ENCODE peak calls at places on chromosomes 2 and 18, in four cellular contexts. One of them, this sample, is unnamed. For H3K4me1, the result is how much of the 10 kb centered on the place peaks cover.

GRCh38 chr2:239720411-239721365 is 304.5 kb downstream of the NDUFA10 start:
- DNase-seq in HCT116: no peak
- DNase-seq in keratinocyte: no peak
- DNase-seq in PC-3: no peak
- DNase-seq in this sample: peak

GRCh38 chr18:4453712-4454547 is 1.2 kb downstream of the DLGAP1 start:
- DNase-seq in HCT116: no peak
- DNase-seq in keratinocyte: no peak
- DNase-seq in PC-3: no peak
- DNase-seq in this sample: no peak

GRCh38 chr2:226802573-226802972 is 3.0 kb upstream of the IRS1 start:
- DNase-seq in HCT116: peak
- DNase-seq in keratinocyte: no peak
- DNase-seq in PC-3: peak
- DNase-seq in this sample: peak

GRCh38 chr2:64837116-64837704 is 152.0 kb upstream of the SLC1A4 start:
- DNase-seq in HCT116: peak
- DNase-seq in keratinocyte: peak
- DNase-seq in PC-3: peak
- DNase-seq in this sample: peak

GRCh38 chr2:203280428-203281064 is 41.7 kb downstream of the CYP20A1 start:
- DNase-seq in HCT116: peak
- DNase-seq in keratinocyte: no peak
- DNase-seq in PC-3: no peak
- DNase-seq in this sample: peak

GRCh38 chr2:3666613-3666975 is 8.6 kb downstream of the ALLC start:
- DNase-seq in HCT116: no peak
- DNase-seq in keratinocyte: no peak
- DNase-seq in PC-3: no peak
- DNase-seq in this sample: no peak

GRCh38 chr2:101574622-101575021 is 99.7 kb upstream of the RFX8 start:
- DNase-seq in HCT116: no peak
- DNase-seq in keratinocyte: no peak
- DNase-seq in PC-3: peak
- DNase-seq in this sample: no peak

GRCh38 chr2:120731175-120731574 is 4.5 kb upstream of the GLI2 start:
- DNase-seq in HCT116: no peak
- DNase-seq in keratinocyte: no peak
- DNase-seq in PC-3: no peak
- DNase-seq in this sample: no peak

GRCh38 chr2:182901748-182902147 is 35.3 kb upstream of the FRZB start:
- DNase-seq in HCT116: no peak
- DNase-seq in keratinocyte: no peak
- DNase-seq in PC-3: no peak
- DNase-seq in this sample: no peak

GRCh38 chr2:215998636-215999035 is 14.7 kb downstream of the MREG start:
- DNase-seq in HCT116: no peak
- DNase-seq in keratinocyte: no peak
- DNase-seq in PC-3: peak
- DNase-seq in this sample: no peak

GRCh38 chr2:27211241-27211942 is 449 bp upstream of the ATRAID start:
- DNase-seq in HCT116: no peak
- DNase-seq in keratinocyte: peak
- DNase-seq in PC-3: no peak
- DNase-seq in this sample: peak

GRCh38 chr2:45173513-45173912 is 164.3 kb upstream of the SIX2 start:
- DNase-seq in HCT116: peak
- DNase-seq in keratinocyte: peak
- DNase-seq in PC-3: peak
- DNase-seq in this sample: peak

GRCh38 chr18:22113144-22113813 is 56.1 kb upstream of the GATA6 start:
- DNase-seq in HCT116: no peak
- DNase-seq in keratinocyte: no peak
- DNase-seq in PC-3: no peak
- DNase-seq in this sample: no peak

GRCh38 chr2:126790987-126791780 is 107.5 kb upstream of the TEX51 start:
- DNase-seq in HCT116: no peak
- DNase-seq in keratinocyte: no peak
- DNase-seq in PC-3: no peak
- DNase-seq in this sample: no peak

GRCh38 chr2:116716444-116716843 is 1098.0 kb upstream of the DDX18 start:
- DNase-seq in HCT116: no peak
- DNase-seq in keratinocyte: no peak
- DNase-seq in PC-3: peak
- DNase-seq in this sample: no peak

GRCh38 chr2:116718451-116718850 is 1096.0 kb upstream of the DDX18 start:
- DNase-seq in HCT116: no peak
- DNase-seq in keratinocyte: no peak
- DNase-seq in PC-3: peak
- DNase-seq in this sample: no peak

GRCh38 chr2:116716038-116716437 is 1098.5 kb upstream of the DDX18 start:
- DNase-seq in HCT116: no peak
- DNase-seq in keratinocyte: no peak
- DNase-seq in PC-3: peak
- DNase-seq in this sample: no peak

GRCh38 chr2:116724550-116724949 is 1089.9 kb upstream of the DDX18 start:
- DNase-seq in HCT116: no peak
- DNase-seq in keratinocyte: no peak
- DNase-seq in PC-3: no peak
- DNase-seq in this sample: no peak

DNA sequence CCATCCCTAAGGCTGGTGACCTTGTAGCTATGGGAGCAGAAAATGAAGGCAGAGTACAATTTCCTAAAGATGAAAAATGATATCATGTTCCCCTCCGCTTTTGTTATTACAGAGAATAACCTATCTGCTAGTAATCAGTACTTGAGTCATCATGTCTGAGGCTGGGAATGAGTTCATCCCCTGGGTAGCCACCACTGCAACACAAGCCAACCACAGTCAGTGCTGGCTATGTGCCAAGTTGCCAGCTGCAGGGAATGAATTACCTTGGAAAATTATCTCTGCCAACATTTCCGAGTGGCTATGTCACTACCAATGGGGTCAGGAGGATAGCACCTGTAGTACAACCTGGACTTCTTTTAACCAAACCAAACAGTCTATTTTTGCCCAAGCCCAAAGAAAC is 1094.7 kb upstream of the DDX18 start:
- DNase-seq in HCT116: no peak
- DNase-seq in keratinocyte: no peak
- DNase-seq in PC-3: peak
- DNase-seq in this sample: no peak
- H3K4me1 ChIP-seq in HCT116: under half
- H3K4me1 ChIP-seq in keratinocyte: under half
- H3K4me1 ChIP-seq in PC-3: half or more
- H3K4me1 ChIP-seq in this sample: under half

DNA sequence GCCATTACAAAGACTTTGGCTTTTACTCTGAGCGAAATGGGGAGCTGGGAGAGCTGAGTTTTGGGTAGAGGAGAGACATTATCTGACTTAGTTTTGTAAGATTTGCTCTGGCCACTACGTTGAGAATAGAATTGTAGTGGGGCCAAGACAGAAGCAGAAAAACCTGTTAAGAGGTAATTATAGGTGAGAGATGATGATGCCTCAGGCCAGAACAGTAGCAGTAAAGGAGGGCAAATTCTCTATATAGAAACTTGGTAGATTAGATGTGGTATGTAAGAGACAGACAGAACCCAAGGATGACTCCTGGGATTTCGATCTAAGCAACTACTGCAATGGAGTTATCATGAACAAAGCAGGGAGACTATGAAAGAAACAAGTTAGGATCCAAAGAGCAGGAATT is 17.4 kb upstream of the CREB1 start:
- DNase-seq in HCT116: no peak
- DNase-seq in keratinocyte: no peak
- DNase-seq in PC-3: peak
- DNase-seq in this sample: no peak
- H2AFZ ChIP-seq in HCT116: no peak
- H2AFZ ChIP-seq in keratinocyte: peak
- H2AFZ ChIP-seq in PC-3: no peak
- H2AFZ ChIP-seq in this sample: no peak

DNA sequence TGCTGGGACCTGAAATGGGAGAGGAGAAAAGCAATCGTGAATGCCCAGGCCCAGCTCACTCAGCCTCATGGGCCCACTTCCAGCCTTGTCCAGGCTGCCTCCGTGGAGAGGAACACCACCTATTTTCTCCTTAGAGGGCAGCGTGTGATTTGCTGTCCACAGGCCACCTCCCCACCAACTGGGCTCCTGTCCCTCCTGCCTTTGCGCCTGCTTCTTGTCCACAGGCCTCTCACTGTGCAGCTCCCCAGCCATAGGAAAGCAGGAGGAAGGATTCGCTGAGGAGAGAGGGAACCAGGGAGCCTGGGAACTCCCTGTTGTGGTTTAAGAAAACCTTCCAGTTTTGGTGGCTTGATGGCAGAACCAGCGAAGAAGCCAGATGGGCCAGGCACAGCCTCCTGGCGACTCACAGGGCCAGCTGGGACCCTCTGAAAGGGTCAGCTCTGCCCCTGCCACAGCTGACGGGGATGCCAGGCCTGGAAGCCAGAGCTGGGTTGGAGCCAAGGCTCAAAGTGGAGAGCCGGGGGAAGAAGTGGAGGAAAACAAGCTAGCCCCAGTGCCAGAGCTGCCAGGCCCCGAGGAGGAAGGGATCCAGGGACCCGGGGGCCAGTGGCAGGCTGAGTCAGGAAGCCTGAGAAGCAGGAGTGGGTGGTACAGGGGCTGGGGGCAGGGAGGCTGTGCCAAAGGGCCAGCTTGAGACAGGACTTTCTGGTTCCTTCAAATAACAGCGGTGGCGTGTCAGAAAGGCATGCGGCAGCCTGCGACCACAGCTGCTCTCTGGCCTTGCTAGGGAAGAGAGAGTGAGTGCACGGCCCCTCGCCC is 9.9 kb downstream of the TMBIM1 start:
- DNase-seq in HCT116: no peak
- DNase-seq in keratinocyte: no peak
- DNase-seq in PC-3: peak
- DNase-seq in this sample: peak
- H3K4me1 ChIP-seq in HCT116: under half
- H3K4me1 ChIP-seq in keratinocyte: half or more
- H3K4me1 ChIP-seq in PC-3: half or more
- H3K4me1 ChIP-seq in this sample: half or more

GRCh38 chr2:88765154-88765948 is 73.9 kb downstream of the RPIA start:
- DNase-seq in HCT116: no peak
- DNase-seq in keratinocyte: no peak
- DNase-seq in PC-3: no peak
- DNase-seq in this sample: peak
- H2AFZ ChIP-seq in HCT116: no peak
- H2AFZ ChIP-seq in keratinocyte: peak
- H2AFZ ChIP-seq in PC-3: no peak
- H2AFZ ChIP-seq in this sample: peak

GRCh38 chr2:69767034-69767433 is 25.1 kb downstream of the ANXA4 start:
- DNase-seq in HCT116: no peak
- DNase-seq in keratinocyte: no peak
- DNase-seq in PC-3: no peak
- DNase-seq in this sample: peak

GRCh38 chr2:69768789-69769188 is 26.9 kb downstream of the ANXA4 start:
- DNase-seq in HCT116: no peak
- DNase-seq in keratinocyte: no peak
- DNase-seq in PC-3: no peak
- DNase-seq in this sample: no peak

GRCh38 chr2:69768217-69768616 is 26.3 kb downstream of the ANXA4 start:
- DNase-seq in HCT116: no peak
- DNase-seq in keratinocyte: no peak
- DNase-seq in PC-3: peak
- DNase-seq in this sample: no peak

GRCh38 chr2:69764286-69765058 is 22.5 kb downstream of the ANXA4 start:
- DNase-seq in HCT116: no peak
- DNase-seq in keratinocyte: no peak
- DNase-seq in PC-3: no peak
- DNase-seq in this sample: peak

GRCh38 chr2:69766014-69766413 is 24.1 kb downstream of the ANXA4 start:
- DNase-seq in HCT116: no peak
- DNase-seq in keratinocyte: no peak
- DNase-seq in PC-3: peak
- DNase-seq in this sample: no peak
- H3K4me1 ChIP-seq in HCT116: half or more
- H3K4me1 ChIP-seq in keratinocyte: under half
- H3K4me1 ChIP-seq in PC-3: half or more
- H3K4me1 ChIP-seq in this sample: under half

GRCh38 chr2:38720613-38721241 is 30.4 kb downstream of the SRSF7 start:
- DNase-seq in HCT116: no peak
- DNase-seq in keratinocyte: no peak
- DNase-seq in PC-3: peak
- DNase-seq in this sample: peak
- H2AFZ ChIP-seq in HCT116: no peak
- H2AFZ ChIP-seq in keratinocyte: peak
- H2AFZ ChIP-seq in PC-3: no peak
- H2AFZ ChIP-seq in this sample: peak